ENCODE peak calls at places on chromosomes 6 and 20, in five cellular contexts. L is activated CD4-positive, alpha-beta T cell treated with anti-CD3 and anti-CD28 coated beads for 4 hours; E is NCI-H2081; Y is NCI-H1105; D is stimulated activated CD8-positive, alpha-beta memory T cell treated with anti-CD3 and anti-CD28 coated beads, Interleukin-2, amount 100 ng/mL, for 1 hour. I is an unnamed sample.

GRCh38 chr6:45630801-45631200 is 253.1 kb upstream of the SUPT3H start:
- DNase-seq in L (no peak), E (no peak), Y (no peak), D (no peak), I (no peak)

GRCh38 chr20:13325033-13325432 is 104.0 kb downstream of the ISM1 start:
- DNase-seq in L (no peak), E (peak), Y (no peak), D (no peak), I (no peak)

GRCh38 chr20:20679306-20679705 is 33.1 kb downstream of the RALGAPA2 start:
- DNase-seq in L (no peak), E (no peak), Y (no peak), D (no peak), I (no peak)

GRCh38 chr6:128520436-128521301 is at the start of gene PTPRK:
- DNase-seq in L (peak), E (peak), Y (peak), D (peak), I (peak)

GRCh38 chr20:1266167-1266973 is at the start of gene SNPH:
- DNase-seq in L (peak), E (peak), Y (peak), D (peak), I (no peak)

GRCh38 chr20:51360451-51361230 is 181.9 kb downstream of the NFATC2 start:
- DNase-seq in L (no peak), E (no peak), Y (no peak), D (no peak), I (no peak)

GRCh38 chr6:153146413-153146812 is 15.3 kb upstream of the RGS17 start:
- DNase-seq in L (no peak), E (no peak), Y (no peak), D (no peak), I (no peak)

GRCh38 chr20:59027746-59028320 is 4.3 kb downstream of the ATP5F1E start:
- DNase-seq in L (no peak), E (no peak), Y (no peak), D (no peak), I (no peak)

GRCh38 chr6:36734486-36735060 is 36.9 kb downstream of the RAB44 start:
- DNase-seq in L (no peak), E (no peak), Y (no peak), D (no peak), I (no peak)

GRCh38 chr6:157528931-157529653 is 148.1 kb downstream of the ZDHHC14 start:
- DNase-seq in L (no peak), E (no peak), Y (no peak), D (no peak), I (no peak)

GRCh38 chr20:1075564-1075963 is 42.8 kb upstream of the PSMF1 start:
- DNase-seq in L (no peak), E (no peak), Y (no peak), D (no peak), I (no peak)

GRCh38 chr20:18805881-18806280 is 7.7 kb upstream of the SCP2D1 start:
- DNase-seq in L (no peak), E (no peak), Y (no peak), D (no peak), I (no peak)

GRCh38 chr6:4518506-4518905 is 257.7 kb upstream of the CDYL start:
- DNase-seq in L (no peak), E (no peak), Y (no peak), D (no peak), I (no peak)

GRCh38 chr6:99282479-99283062 is 66.9 kb downstream of the FAXC start:
- DNase-seq in L (no peak), E (no peak), Y (peak), D (no peak), I (no peak)

GRCh38 chr20:25317351-25318075 is 69.6 kb downstream of the PYGB start:
- DNase-seq in L (no peak), E (no peak), Y (no peak), D (no peak), I (peak)

GRCh38 chr6:124995645-124996325 is 33.5 kb downstream of the RNF217 start:
- DNase-seq in L (no peak), E (no peak), Y (no peak), D (no peak), I (no peak)

GRCh38 chr6:109094351-109095035 is at the start of gene SESN1:
- DNase-seq in L (peak), E (peak), Y (peak), D (peak), I (peak)

GRCh38 chr6:783966-784365 is 91.0 kb upstream of the EXOC2 start:
- DNase-seq in L (no peak), E (no peak), Y (no peak), D (no peak), I (no peak)

GRCh38 chr6:127177030-127177928 is 58.8 kb downstream of the RSPO3 start:
- DNase-seq in L (no peak), E (no peak), Y (no peak), D (no peak), I (no peak)

GRCh38 chr6:141562181-141562800 is 570.4 kb upstream of the GJE1 start:
- DNase-seq in L (peak), E (peak), Y (peak), D (no peak), I (no peak)

GRCh38 chr6:148231572-148231971 is 111.1 kb upstream of the SASH1 start:
- DNase-seq in L (no peak), E (no peak), Y (no peak), D (no peak), I (no peak)

GRCh38 chr20:37630161-37630560 is 63.7 kb upstream of the CTNNBL1 start:
- DNase-seq in L (no peak), E (no peak), Y (peak), D (no peak), I (peak)

GRCh38 chr20:59682603-59683002 is 78.3 kb downstream of the PHACTR3 start:
- DNase-seq in L (no peak), E (no peak), Y (no peak), D (no peak), I (no peak)

GRCh38 chr6:33207569-33208088 is 671 bp upstream of the RING1 start:
- DNase-seq in L (peak), E (no peak), Y (no peak), D (no peak), I (no peak)

GRCh38 chr6:68724054-68724453 is 89.0 kb downstream of the ADGRB3 start:
- DNase-seq in L (no peak), E (no peak), Y (no peak), D (no peak), I (no peak)

GRCh38 chr6:68572525-68572924 is 62.6 kb upstream of the ADGRB3 start:
- DNase-seq in L (no peak), E (peak), Y (peak), D (no peak), I (no peak)

GRCh38 chr6:147078602-147079001 is 125.6 kb upstream of the STXBP5 start:
- DNase-seq in L (no peak), E (no peak), Y (no peak), D (no peak), I (no peak)

GRCh38 chr20:18754030-18754659 is 59.4 kb upstream of the SCP2D1 start:
- DNase-seq in L (no peak), E (no peak), Y (no peak), D (no peak), I (no peak)

GRCh38 chr6:167832497-167833395 is 6.0 kb downstream of the AFDN start:
- DNase-seq in L (no peak), E (no peak), Y (no peak), D (no peak), I (no peak)

GRCh38 chr20:34771680-34772081 is 53.8 kb downstream of the NCOA6 start:
- DNase-seq in L (no peak), E (no peak), Y (no peak), D (no peak), I (no peak)

GRCh38 chr6:33983721-33984465 is 162.0 kb downstream of the GRM4 start:
- DNase-seq in L (no peak), E (no peak), Y (no peak), D (no peak), I (no peak)

I was measured in DMS79.